ENCODE peak calls at places on chromosome 10, in ten cellular contexts. One of them, this sample, is unnamed.
A peak's percentile ranks its signal among the peaks of the same experiment; 100 is the strongest.

GRCh38 chr10:60353519-60354258 is 36.0 kb downstream of the ANK3 start:
- DNase-seq in epithelial cell of esophagus: no peak
- DNase-seq in B cell: no peak
- DNase-seq in CD4-positive, alpha-beta T cell: no peak
- DNase-seq in nephron progenitor cell: peak; percentile 15
- DNase-seq in cardiac muscle cell: no peak
- DNase-seq in A549: no peak
- DNase-seq in IMR-90: peak; percentile 29
- DNase-seq in PC-3: no peak
- DNase-seq in heart right ventricle: peak; percentile 23
- DNase-seq in this sample: no peak

GRCh38 chr10:88042162-88043100 is 179.0 kb downstream of the PTEN start:
- DNase-seq in A549: no peak
- DNase-seq in IMR-90: peak; percentile 78
- DNase-seq in PC-3: no peak
- DNase-seq in epithelial cell of esophagus: peak; percentile 97
- DNase-seq in nephron progenitor cell: no peak
- DNase-seq in B cell: no peak
- DNase-seq in heart right ventricle: no peak
- DNase-seq in cardiac muscle cell: peak; percentile 46
- DNase-seq in CD4-positive, alpha-beta T cell: no peak
- DNase-seq in this sample: no peak

GRCh38 chr10:46530249-46531186 is 25.9 kb downstream of the GPRIN2 start:
- DNase-seq in IMR-90: peak; percentile 87
- DNase-seq in heart right ventricle: no peak
- DNase-seq in A549: peak; percentile 79
- DNase-seq in PC-3: no peak
- DNase-seq in cardiac muscle cell: no peak
- DNase-seq in epithelial cell of esophagus: no peak
- DNase-seq in CD4-positive, alpha-beta T cell: no peak
- DNase-seq in B cell: no peak
- DNase-seq in nephron progenitor cell: no peak
- DNase-seq in this sample: no peak

GRCh38 chr10:101840741-101841453 is 2.7 kb downstream of the KCNIP2 start:
- DNase-seq in PC-3: peak; percentile 85
- DNase-seq in IMR-90: peak; percentile 80
- DNase-seq in cardiac muscle cell: peak; percentile 95
- DNase-seq in A549: peak; percentile 86
- DNase-seq in epithelial cell of esophagus: peak; percentile 83
- DNase-seq in B cell: peak; percentile 86
- DNase-seq in nephron progenitor cell: peak; percentile 95
- DNase-seq in heart right ventricle: peak; percentile 80
- DNase-seq in CD4-positive, alpha-beta T cell: peak; percentile 64
- DNase-seq in this sample: peak; percentile 92

GRCh38 chr10:99318048-99318447 is 11.1 kb upstream of the CNNM1 start:
- DNase-seq in PC-3: no peak
- DNase-seq in CD4-positive, alpha-beta T cell: no peak
- DNase-seq in heart right ventricle: no peak
- DNase-seq in A549: no peak
- DNase-seq in nephron progenitor cell: no peak
- DNase-seq in cardiac muscle cell: no peak
- DNase-seq in IMR-90: no peak
- DNase-seq in epithelial cell of esophagus: no peak
- DNase-seq in B cell: no peak
- DNase-seq in this sample: no peak

GRCh38 chr10:61464461-61465215 is 11.5 kb upstream of the TMEM26 start:
- DNase-seq in epithelial cell of esophagus: peak; percentile 73
- DNase-seq in heart right ventricle: no peak
- DNase-seq in B cell: no peak
- DNase-seq in cardiac muscle cell: no peak
- DNase-seq in nephron progenitor cell: no peak
- DNase-seq in CD4-positive, alpha-beta T cell: no peak
- DNase-seq in IMR-90: peak; percentile 88
- DNase-seq in A549: no peak
- DNase-seq in PC-3: peak; percentile 94
- DNase-seq in this sample: no peak

GRCh38 chr10:69403519-69403918 is 13.2 kb downstream of the TACR2 start:
- DNase-seq in heart right ventricle: no peak
- DNase-seq in CD4-positive, alpha-beta T cell: no peak
- DNase-seq in epithelial cell of esophagus: peak; percentile 53
- DNase-seq in IMR-90: peak; percentile 96
- DNase-seq in A549: no peak
- DNase-seq in B cell: no peak
- DNase-seq in PC-3: peak; percentile 24
- DNase-seq in cardiac muscle cell: no peak
- DNase-seq in nephron progenitor cell: no peak
- DNase-seq in this sample: no peak

GRCh38 chr10:34758447-34758996 is 56.6 kb downstream of the PARD3 start:
- DNase-seq in nephron progenitor cell: no peak
- DNase-seq in IMR-90: peak; percentile 96
- DNase-seq in heart right ventricle: no peak
- DNase-seq in B cell: no peak
- DNase-seq in cardiac muscle cell: no peak
- DNase-seq in epithelial cell of esophagus: peak; percentile 95
- DNase-seq in A549: peak; percentile 89
- DNase-seq in PC-3: peak; percentile 100
- DNase-seq in CD4-positive, alpha-beta T cell: no peak
- DNase-seq in this sample: peak; percentile 28

GRCh38 chr10:97435211-97435610 is 9.2 kb downstream of the PGAM1 start:
- DNase-seq in epithelial cell of esophagus: no peak
- DNase-seq in B cell: no peak
- DNase-seq in PC-3: no peak
- DNase-seq in A549: no peak
- DNase-seq in CD4-positive, alpha-beta T cell: no peak
- DNase-seq in cardiac muscle cell: no peak
- DNase-seq in heart right ventricle: no peak
- DNase-seq in IMR-90: no peak
- DNase-seq in nephron progenitor cell: no peak
- DNase-seq in this sample: no peak

GRCh38 chr10:38043516-38043915 is 33.0 kb downstream of the ZNF33A start:
- DNase-seq in B cell: no peak
- DNase-seq in IMR-90: no peak
- DNase-seq in nephron progenitor cell: no peak
- DNase-seq in heart right ventricle: no peak
- DNase-seq in cardiac muscle cell: no peak
- DNase-seq in PC-3: no peak
- DNase-seq in epithelial cell of esophagus: no peak
- DNase-seq in A549: no peak
- DNase-seq in CD4-positive, alpha-beta T cell: no peak
- DNase-seq in this sample: no peak

GRCh38 chr10:3407208-3407607 is 234.6 kb upstream of the PITRM1 start:
- DNase-seq in IMR-90: peak; percentile 71
- DNase-seq in epithelial cell of esophagus: no peak
- DNase-seq in heart right ventricle: no peak
- DNase-seq in PC-3: no peak
- DNase-seq in nephron progenitor cell: no peak
- DNase-seq in cardiac muscle cell: no peak
- DNase-seq in A549: no peak
- DNase-seq in B cell: no peak
- DNase-seq in CD4-positive, alpha-beta T cell: no peak
- DNase-seq in this sample: no peak

GRCh38 chr10:71703577-71703976 is 16.0 kb downstream of the C10orf105 start:
- DNase-seq in A549: no peak
- DNase-seq in nephron progenitor cell: no peak
- DNase-seq in heart right ventricle: no peak
- DNase-seq in cardiac muscle cell: no peak
- DNase-seq in CD4-positive, alpha-beta T cell: no peak
- DNase-seq in epithelial cell of esophagus: no peak
- DNase-seq in IMR-90: no peak
- DNase-seq in B cell: no peak
- DNase-seq in PC-3: no peak
- DNase-seq in this sample: no peak
- TF ChIP-seq CTCF in A549: no peak
- TF ChIP-seq CTCF in nephron progenitor cell: no peak
- TF ChIP-seq CTCF in heart right ventricle: no peak
- TF ChIP-seq CTCF in cardiac muscle cell: no peak
- TF ChIP-seq CTCF in CD4-positive, alpha-beta T cell: peak; percentile 20
- TF ChIP-seq CTCF in epithelial cell of esophagus: no peak
- TF ChIP-seq CTCF in IMR-90: no peak
- TF ChIP-seq CTCF in B cell: no peak
- TF ChIP-seq CTCF in PC-3: no peak
- TF ChIP-seq CTCF in this sample: no peak

DNA sequence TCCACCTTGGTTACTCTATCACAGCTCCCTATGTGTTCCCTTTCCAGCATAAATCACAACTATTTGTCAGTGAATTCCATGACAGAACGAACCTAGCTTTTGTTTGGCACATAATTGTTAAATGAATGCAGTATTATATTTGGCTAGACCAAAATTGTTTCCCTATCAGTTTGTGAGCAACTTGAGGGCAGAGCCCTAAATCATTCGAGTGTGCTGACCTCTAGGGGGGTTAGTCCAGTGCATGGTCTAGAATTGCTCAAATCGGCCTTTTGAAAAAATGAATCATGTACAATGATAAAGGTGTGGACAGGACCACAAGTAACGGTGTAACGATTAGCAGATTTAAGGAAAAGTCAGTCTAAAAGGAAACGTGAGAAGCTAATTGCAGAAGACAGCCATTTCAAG is 475 bp upstream of the NRBF2 start:
- DNase-seq in PC-3: no peak
- DNase-seq in IMR-90: no peak
- DNase-seq in A549: no peak
- DNase-seq in heart right ventricle: no peak
- DNase-seq in nephron progenitor cell: no peak
- DNase-seq in cardiac muscle cell: no peak
- DNase-seq in CD4-positive, alpha-beta T cell: no peak
- DNase-seq in epithelial cell of esophagus: no peak
- DNase-seq in B cell: no peak
- DNase-seq in this sample: no peak
- TF ChIP-seq CTCF in PC-3: peak; percentile 34
- TF ChIP-seq CTCF in IMR-90: no peak
- TF ChIP-seq CTCF in A549: no peak
- TF ChIP-seq CTCF in heart right ventricle: no peak
- TF ChIP-seq CTCF in nephron progenitor cell: no peak
- TF ChIP-seq CTCF in cardiac muscle cell: no peak
- TF ChIP-seq CTCF in CD4-positive, alpha-beta T cell: no peak
- TF ChIP-seq CTCF in epithelial cell of esophagus: no peak
- TF ChIP-seq CTCF in B cell: no peak
- TF ChIP-seq CTCF in this sample: no peak

DNA sequence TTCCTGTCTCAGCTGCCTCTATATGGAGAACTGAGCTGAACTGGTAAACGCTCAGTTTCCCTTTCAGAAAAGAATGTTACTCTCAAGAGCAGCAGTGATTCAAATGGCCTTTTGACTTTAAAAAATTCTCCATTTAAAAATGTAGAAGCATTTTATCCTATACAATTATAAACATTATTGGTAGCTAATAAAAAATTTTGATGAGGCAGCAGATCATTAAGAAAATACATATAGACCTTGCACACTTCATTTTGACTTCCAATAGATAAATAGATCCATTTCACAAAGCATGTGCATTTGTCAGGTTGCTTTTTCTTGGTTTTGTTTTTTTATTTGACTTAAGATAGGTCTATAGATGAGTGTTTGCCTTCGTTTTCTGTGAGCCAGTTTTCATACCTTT is 80.7 kb upstream of the INSYN2A start:
- DNase-seq in B cell: no peak
- DNase-seq in cardiac muscle cell: no peak
- DNase-seq in A549: no peak
- DNase-seq in epithelial cell of esophagus: no peak
- DNase-seq in CD4-positive, alpha-beta T cell: no peak
- DNase-seq in IMR-90: peak; percentile 31
- DNase-seq in heart right ventricle: no peak
- DNase-seq in PC-3: no peak
- DNase-seq in nephron progenitor cell: no peak
- DNase-seq in this sample: no peak
- TF ChIP-seq CTCF in B cell: no peak
- TF ChIP-seq CTCF in cardiac muscle cell: no peak
- TF ChIP-seq CTCF in A549: no peak
- TF ChIP-seq CTCF in epithelial cell of esophagus: no peak
- TF ChIP-seq CTCF in CD4-positive, alpha-beta T cell: no peak
- TF ChIP-seq CTCF in IMR-90: no peak
- TF ChIP-seq CTCF in heart right ventricle: no peak
- TF ChIP-seq CTCF in PC-3: no peak
- TF ChIP-seq CTCF in nephron progenitor cell: no peak
- TF ChIP-seq CTCF in this sample: no peak

GRCh38 chr10:93476756-93477155 is 5.4 kb downstream of the MYOF start:
- DNase-seq in B cell: no peak
- DNase-seq in cardiac muscle cell: no peak
- DNase-seq in A549: no peak
- DNase-seq in IMR-90: no peak
- DNase-seq in CD4-positive, alpha-beta T cell: no peak
- DNase-seq in epithelial cell of esophagus: no peak
- DNase-seq in nephron progenitor cell: no peak
- DNase-seq in PC-3: no peak
- DNase-seq in heart right ventricle: no peak
- DNase-seq in this sample: no peak

GRCh38 chr10:93485690-93486089 is 3.6 kb upstream of the MYOF start:
- DNase-seq in B cell: no peak
- DNase-seq in epithelial cell of esophagus: no peak
- DNase-seq in IMR-90: no peak
- DNase-seq in nephron progenitor cell: no peak
- DNase-seq in heart right ventricle: no peak
- DNase-seq in CD4-positive, alpha-beta T cell: no peak
- DNase-seq in cardiac muscle cell: no peak
- DNase-seq in A549: no peak
- DNase-seq in PC-3: no peak
- DNase-seq in this sample: no peak

GRCh38 chr10:93481931-93482834 is at the start of gene MYOF:
- DNase-seq in heart right ventricle: peak; percentile 48
- DNase-seq in PC-3: peak; percentile 88
- DNase-seq in nephron progenitor cell: peak; percentile 53
- DNase-seq in cardiac muscle cell: peak; percentile 77
- DNase-seq in A549: peak; percentile 87
- DNase-seq in CD4-positive, alpha-beta T cell: peak; percentile 27
- DNase-seq in IMR-90: peak; percentile 93
- DNase-seq in epithelial cell of esophagus: peak; percentile 91
- DNase-seq in B cell: peak; percentile 45
- DNase-seq in this sample: peak; percentile 75

GRCh38 chr10:93478873-93479272 is 3.3 kb downstream of the MYOF start:
- DNase-seq in CD4-positive, alpha-beta T cell: no peak
- DNase-seq in B cell: no peak
- DNase-seq in epithelial cell of esophagus: no peak
- DNase-seq in cardiac muscle cell: no peak
- DNase-seq in A549: no peak
- DNase-seq in PC-3: no peak
- DNase-seq in IMR-90: no peak
- DNase-seq in nephron progenitor cell: no peak
- DNase-seq in heart right ventricle: no peak
- DNase-seq in this sample: no peak

DNA sequence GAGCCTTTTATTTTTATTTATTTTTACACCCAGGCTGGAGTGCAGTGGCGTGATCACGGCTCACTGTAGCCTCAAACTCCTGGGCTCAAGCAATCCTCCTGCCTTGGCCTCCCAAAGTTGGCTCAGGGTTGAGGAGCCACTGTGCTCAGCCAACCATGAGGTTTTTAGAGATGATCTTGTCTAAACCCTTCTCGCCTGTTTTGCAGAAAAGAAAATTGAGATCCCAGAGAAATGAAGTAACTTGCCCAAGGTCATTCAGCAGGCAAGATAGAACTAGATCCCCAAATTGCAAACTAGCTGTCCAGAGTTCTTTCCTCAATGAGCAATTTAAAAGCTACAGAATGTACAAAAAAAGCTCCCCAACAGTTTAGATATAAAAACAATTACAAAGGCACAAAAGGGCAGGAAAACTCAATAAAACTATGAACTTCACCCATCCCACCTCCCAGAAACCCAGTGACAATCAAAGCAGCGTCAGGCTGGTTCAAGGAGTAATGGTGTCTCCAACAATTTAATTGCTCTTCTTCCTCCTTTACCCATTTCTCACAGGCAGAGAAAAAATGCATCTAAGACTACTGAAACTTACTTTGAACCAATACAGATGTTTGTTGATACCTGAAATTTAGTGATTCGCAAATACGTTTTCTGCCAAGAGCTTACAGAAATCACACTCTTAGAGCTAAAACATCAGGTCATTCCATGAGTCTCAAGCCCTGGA is 762 bp downstream of the MYOF start:
- DNase-seq in PC-3: peak; percentile 19
- DNase-seq in A549: no peak
- DNase-seq in cardiac muscle cell: no peak
- DNase-seq in IMR-90: no peak
- DNase-seq in CD4-positive, alpha-beta T cell: no peak
- DNase-seq in nephron progenitor cell: no peak
- DNase-seq in heart right ventricle: no peak
- DNase-seq in epithelial cell of esophagus: no peak
- DNase-seq in B cell: no peak
- DNase-seq in this sample: no peak
- TF ChIP-seq CTCF in PC-3: no peak
- TF ChIP-seq CTCF in A549: no peak
- TF ChIP-seq CTCF in cardiac muscle cell: no peak
- TF ChIP-seq CTCF in IMR-90: no peak
- TF ChIP-seq CTCF in CD4-positive, alpha-beta T cell: no peak
- TF ChIP-seq CTCF in nephron progenitor cell: no peak
- TF ChIP-seq CTCF in heart right ventricle: no peak
- TF ChIP-seq CTCF in epithelial cell of esophagus: no peak
- TF ChIP-seq CTCF in B cell: no peak
- TF ChIP-seq CTCF in this sample: no peak